ENCODE peak calls at places on chromosomes 3 and 15, in seven cellular contexts. Z, L, W, G, K, D and M are unnamed samples.

GRCh38 chr3:12947504-12948369 is 106.4 kb upstream of the RPL32 start:
- DNase-seq in L (no peak), W (peak), D (peak), Z (peak), K (no peak), G (no peak), M (no peak)

GRCh38 chr3:162770556-162770955 is 1273.9 kb downstream of the OTOL1 start:
- DNase-seq in W (no peak), G (no peak), L (no peak), K (no peak), Z (no peak), D (no peak), M (no peak)

GRCh38 chr3:197216169-197216860 is 82.1 kb downstream of the DLG1 start:
- DNase-seq in K (no peak), W (no peak), D (no peak), G (no peak), L (no peak), Z (no peak), M (no peak)

GRCh38 chr15:90598053-90598577 is 68.4 kb downstream of the CRTC3 start:
- DNase-seq in W (no peak), L (peak), Z (peak), D (peak), G (no peak), K (no peak), M (peak)

GRCh38 chr3:189710620-189711388 is 79.6 kb downstream of the TP63 start:
- DNase-seq in W (no peak), D (peak), G (peak), K (peak), Z (peak), L (no peak), M (no peak)

GRCh38 chr15:100340721-100341661 is 784 bp downstream of the ADAMTS17 start:
- DNase-seq in L (no peak), D (peak), W (no peak), Z (peak), G (no peak), K (no peak), M (no peak)

GRCh38 chr15:76197703-76198455 is 113.4 kb downstream of the ETFA start:
- DNase-seq in L (no peak), D (no peak), G (no peak), K (no peak), W (no peak), Z (peak), M (peak)

GRCh38 chr15:28456476-28457395 is 76.0 kb downstream of the GOLGA8G start:
- DNase-seq in L (no peak), G (no peak), Z (no peak), D (peak), W (no peak), K (no peak), M (peak)

GRCh38 chr3:11096266-11097135 is 57.8 kb upstream of the HRH1 start:
- DNase-seq in G (no peak), D (peak), K (no peak), Z (peak), W (peak), L (peak), M (peak)

GRCh38 chr3:120793601-120794000 is 51.1 kb downstream of the GTF2E1 start:
- DNase-seq in Z (no peak), K (no peak), L (no peak), G (no peak), D (no peak), W (no peak), M (no peak)

GRCh38 chr3:108780235-108780634 is 23.0 kb upstream of the RETNLB start:
- DNase-seq in D (peak), K (no peak), L (no peak), G (no peak), W (no peak), Z (no peak), M (no peak)

GRCh38 chr3:46447535-46447934 is 17.2 kb downstream of the LTF start:
- DNase-seq in Z (no peak), W (no peak), D (no peak), G (no peak), L (no peak), K (no peak), M (no peak)

GRCh38 chr15:100330221-100330620 is 11.6 kb downstream of the ADAMTS17 start:
- DNase-seq in L (no peak), D (no peak), W (no peak), G (no peak), K (no peak), Z (no peak), M (peak)

GRCh38 chr15:101031203-101031602 is 112.0 kb downstream of the LRRK1 start:
- DNase-seq in K (no peak), G (no peak), D (no peak), W (no peak), L (no peak), Z (peak), M (no peak)

GRCh38 chr3:153138267-153139210 is 23.5 kb upstream of the RAP2B start:
- DNase-seq in K (peak), G (no peak), Z (peak), D (peak), W (peak), L (no peak), M (no peak)

GRCh38 chr3:125042725-125043406 is 12.9 kb downstream of the HEG1 start:
- DNase-seq in W (no peak), D (no peak), K (no peak), G (no peak), Z (no peak), L (no peak), M (peak)

GRCh38 chr3:28746990-28747389 is 398.4 kb upstream of the AZI2 start:
- DNase-seq in W (no peak), G (no peak), D (no peak), L (no peak), K (no peak), Z (no peak), M (no peak)

GRCh38 chr3:28745436-28745835 is 396.8 kb upstream of the AZI2 start:
- DNase-seq in G (no peak), K (no peak), D (no peak), Z (no peak), W (no peak), L (no peak), M (no peak)

GRCh38 chr3:28743843-28744242 is 395.2 kb upstream of the AZI2 start:
- DNase-seq in W (no peak), K (no peak), Z (no peak), G (no peak), L (no peak), D (no peak), M (no peak)

GRCh38 chr3:28751864-28752263 is 403.2 kb upstream of the AZI2 start:
- DNase-seq in K (no peak), D (no peak), Z (no peak), L (no peak), W (no peak), G (no peak), M (no peak)

DNA sequence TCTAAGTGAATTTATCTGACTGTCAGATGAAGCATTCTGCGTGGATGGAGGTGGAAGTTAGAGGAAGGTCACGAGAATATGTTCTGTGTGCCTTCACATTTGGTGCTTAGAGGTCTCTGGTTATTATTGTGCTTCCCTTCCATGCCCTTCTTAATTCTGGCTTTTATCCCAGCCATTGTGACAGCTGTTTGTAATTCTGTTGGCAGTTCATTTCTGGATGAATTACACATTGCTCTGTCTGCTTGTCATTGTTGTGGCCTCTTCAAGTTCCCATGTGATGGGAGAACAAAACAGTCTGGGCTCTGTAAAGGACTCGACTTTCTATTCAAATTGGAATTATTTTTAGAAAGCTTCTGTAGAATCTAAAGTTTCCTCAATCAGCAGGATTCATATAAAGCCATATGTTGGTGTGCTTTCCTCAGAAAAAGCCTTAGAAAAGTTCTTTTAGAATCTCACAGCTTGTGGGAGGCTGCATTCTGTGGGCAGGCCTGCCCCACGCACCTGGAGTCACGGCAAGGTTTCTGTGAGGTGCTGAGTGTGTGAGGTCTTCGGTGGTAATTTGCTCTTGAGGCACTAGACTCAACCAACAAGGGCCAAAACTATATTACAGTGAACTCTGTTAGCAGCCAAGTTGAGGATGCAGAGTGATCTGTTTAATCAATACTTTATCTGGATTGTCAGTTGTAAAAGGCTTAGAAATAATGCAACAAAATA is 397.4 kb upstream of the AZI2 start:
- DNase-seq in G (no peak), L (no peak), Z (no peak), K (no peak), W (no peak), D (no peak), M (no peak)
- TF ChIP-seq POLR2AphosphoS5 in G (no peak), L (no peak), Z (no peak), K (no peak), W (no peak), D (no peak), M (no peak)

DNA sequence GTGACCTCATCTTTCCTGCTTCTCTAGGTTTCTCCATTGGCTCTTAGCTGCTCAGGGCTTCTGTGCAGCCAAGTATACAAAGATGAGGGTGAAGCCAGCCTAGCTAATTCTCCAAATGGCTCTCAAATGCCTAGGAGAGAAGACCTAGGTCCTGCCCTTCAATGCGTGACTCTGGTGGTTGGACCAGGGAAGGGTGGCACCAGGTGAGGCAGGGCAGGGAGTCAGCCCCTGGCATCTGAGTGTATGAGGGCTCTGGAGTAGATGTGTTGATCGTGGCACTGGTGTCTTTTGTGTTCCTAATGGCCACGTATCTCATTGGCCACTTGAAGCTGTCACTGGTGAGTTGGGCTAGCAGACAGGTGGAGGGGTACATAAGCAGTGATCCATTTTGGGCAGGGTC is 59.8 kb downstream of the PDIA5 start:
- DNase-seq in G (no peak), K (no peak), W (no peak), L (no peak), D (no peak), Z (no peak), M (no peak)
- TF ChIP-seq POLR2AphosphoS5 in G (no peak), K (no peak), W (no peak), L (no peak), D (no peak), Z (no peak), M (no peak)

GRCh38 chr3:147406255-147407023 is at the start of gene ZIC4:
- DNase-seq in G (no peak), L (no peak), W (no peak), D (peak), K (no peak), Z (no peak), M (no peak)
- TF ChIP-seq POLR2AphosphoS5 in G (no peak), L (no peak), W (no peak), D (no peak), K (no peak), Z (no peak), M (no peak)

DNA sequence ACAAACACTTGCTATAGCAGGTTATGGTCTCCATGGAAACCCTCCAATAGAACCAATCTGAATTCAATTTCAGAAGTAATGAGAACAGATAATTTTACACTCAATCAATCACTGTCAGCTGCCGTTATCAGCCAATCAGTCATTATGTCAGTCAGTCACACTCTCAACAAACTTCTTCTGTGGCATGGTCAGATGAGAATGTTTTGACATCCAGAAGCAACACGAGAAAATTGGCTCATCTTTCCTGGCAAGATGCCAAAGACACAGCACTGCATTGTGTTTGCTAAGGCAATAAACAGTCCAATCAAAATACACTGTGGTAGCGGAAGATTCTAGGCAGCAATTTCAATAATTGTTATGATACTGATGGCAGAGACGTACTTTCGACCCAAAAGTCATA is 190.7 kb downstream of the RORA start:
- DNase-seq in W (no peak), D (no peak), G (no peak), K (no peak), L (no peak), Z (peak), M (no peak)
- TF ChIP-seq POLR2AphosphoS5 in W (no peak), D (no peak), G (no peak), K (no peak), L (no peak), Z (peak), M (no peak)

DNA sequence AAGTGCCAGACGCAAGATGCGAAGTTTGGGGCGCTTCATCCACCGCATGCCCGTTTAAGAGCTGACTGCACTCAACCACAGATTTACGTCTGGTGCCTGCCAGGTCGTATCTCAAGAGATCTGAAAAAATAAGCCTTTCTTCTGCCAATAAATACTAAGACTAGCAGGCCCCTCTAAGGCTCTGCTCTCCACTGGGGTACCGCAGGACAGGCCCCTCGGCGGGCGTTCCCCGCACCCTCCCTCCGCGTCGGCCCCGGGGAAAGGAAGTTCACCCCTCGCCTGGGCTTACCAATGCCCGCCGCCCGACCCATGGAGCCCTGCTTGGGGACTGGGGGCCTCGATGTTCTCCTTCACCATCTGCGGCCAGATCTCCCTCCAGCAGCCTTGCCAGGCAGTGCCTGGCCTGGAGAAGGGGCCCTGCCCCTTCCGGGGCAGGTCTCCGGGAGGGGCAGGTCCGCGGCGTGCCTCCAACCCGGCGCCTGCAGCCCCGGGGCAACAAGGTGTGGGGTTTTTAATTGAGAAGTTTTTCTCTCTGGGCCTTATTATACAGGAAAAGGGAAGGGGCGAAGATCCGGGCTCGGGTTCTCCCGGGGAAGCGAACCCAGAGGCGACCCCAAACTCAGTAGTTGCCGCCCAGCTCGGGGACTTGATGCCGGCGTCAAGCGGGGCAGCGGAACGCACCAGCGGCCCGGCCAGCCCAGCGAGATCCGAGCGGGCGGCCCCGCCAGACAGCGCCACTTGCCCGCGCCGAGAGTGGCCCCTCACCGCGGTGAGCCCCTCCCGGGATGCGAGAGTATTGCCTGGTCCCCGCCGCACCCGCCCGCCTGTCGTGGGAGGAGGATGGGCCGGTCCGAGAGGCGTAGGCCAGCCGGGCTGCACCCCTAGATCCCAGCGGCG is 742 bp downstream of the GOLGA8B start:
- DNase-seq in L (peak), D (peak), G (no peak), Z (peak), K (no peak), W (peak), M (no peak)
- TF ChIP-seq POLR2AphosphoS5 in L (no peak), D (no peak), G (no peak), Z (no peak), K (peak), W (no peak), M (no peak)

GRCh38 chr15:43249699-43250203 is 17.0 kb downstream of the TGM5 start:
- DNase-seq in K (no peak), Z (no peak), L (peak), G (no peak), D (no peak), W (peak), M (no peak)
- TF ChIP-seq POLR2AphosphoS5 in K (no peak), Z (no peak), L (no peak), G (no peak), D (no peak), W (peak), M (no peak)

GRCh38 chr15:63277893-63278505 is 594 bp downstream of the APH1B start:
- DNase-seq in Z (no peak), K (no peak), W (no peak), D (peak), G (no peak), L (no peak), M (no peak)

GRCh38 chr15:63274427-63274826 is 3.0 kb upstream of the APH1B start:
- DNase-seq in W (peak), D (peak), K (no peak), G (no peak), Z (no peak), L (no peak), M (no peak)

GRCh38 chr15:63283126-63283525 is 5.7 kb downstream of the APH1B start:
- DNase-seq in W (peak), L (no peak), K (no peak), G (no peak), D (no peak), Z (no peak), M (no peak)

GRCh38 chr15:63276342-63277043 is 912 bp upstream of the APH1B start:
- DNase-seq in G (no peak), D (no peak), K (no peak), L (no peak), W (no peak), Z (no peak), M (no peak)

GRCh38 chr15:63277044-63277892 is at the start of gene APH1B:
- DNase-seq in K (no peak), L (peak), Z (peak), W (peak), D (peak), G (peak), M (peak)
- TF ChIP-seq POLR2AphosphoS5 in K (peak), L (peak), Z (peak), W (peak), D (peak), G (peak), M (peak)